ENCODE peak calls at places on chromosome 9, in ten cellular contexts. N is adrenal gland; J is fibroblast of lung; B is A549; E is neural progenitor cell; X is esophagus muscularis mucosa; Y is OCI-LY7; A is right atrium auricular region; T is IMR-90; M is CD4-positive, alpha-beta T cell. Z is an unnamed sample.
A peak's percentile ranks its signal among the peaks of the same experiment; 100 is the strongest.

GRCh38 chr9:115998661-115999060 is 154.9 kb upstream of the PAPPA start:
- DNase-seq in N (no peak), J (no peak), B (no peak), E (no peak), X (no peak), Y (no peak), A (no peak), T (peak; percentile 37), M (no peak), Z (no peak)

GRCh38 chr9:69622664-69623063 is 49.5 kb downstream of the APBA1 start:
- DNase-seq in N (no peak), J (peak; percentile 35), B (no peak), E (no peak), X (no peak), Y (no peak), A (no peak), T (peak; percentile 46), M (no peak), Z (no peak)

GRCh38 chr9:86684148-86684547 is 263.2 kb downstream of the GAS1 start:
- DNase-seq in N (no peak), J (peak; percentile 25), B (no peak), E (no peak), X (no peak), Y (no peak), A (no peak), T (peak; percentile 46), M (no peak), Z (no peak)

GRCh38 chr9:34651286-34651685 is 699 bp upstream of the IL11RA start:
- DNase-seq in N (peak; percentile 72), J (peak; percentile 23), B (no peak), E (no peak), X (no peak), Y (no peak), A (no peak), T (peak; percentile 54), M (no peak), Z (no peak)

GRCh38 chr9:109001275-109001676 is 12.0 kb downstream of the CTNNAL1 start:
- DNase-seq in N (no peak), J (peak; percentile 76), B (peak; percentile 43), E (no peak), X (no peak), Y (no peak), A (no peak), T (peak; percentile 93), M (no peak), Z (no peak)

GRCh38 chr9:77956555-77956954 is 75.1 kb downstream of the GNAQ start:
- DNase-seq in N (no peak), J (no peak), B (no peak), E (no peak), X (no peak), Y (no peak), A (no peak), T (no peak), M (no peak), Z (no peak)

GRCh38 chr9:108156270-108156998 is 666.9 kb upstream of the KLF4 start:
- DNase-seq in N (no peak), J (peak; percentile 27), B (peak; percentile 55), E (no peak), X (no peak), Y (no peak), A (no peak), T (no peak), M (no peak), Z (peak; percentile 94)

GRCh38 chr9:88387733-88388202 is 476 bp upstream of the SPIN1 start:
- DNase-seq in N (peak; percentile 75), J (peak; percentile 59), B (peak; percentile 64), E (no peak), X (peak; percentile 92), Y (no peak), A (peak; percentile 68), T (peak; percentile 52), M (peak; percentile 27), Z (peak; percentile 24)

GRCh38 chr9:12784461-12785250 is 9.8 kb downstream of the LURAP1L start:
- DNase-seq in N (peak; percentile 72), J (peak; percentile 94), B (peak; percentile 98), E (no peak), X (no peak), Y (no peak), A (peak; percentile 60), T (peak; percentile 98), M (no peak), Z (no peak)

GRCh38 chr9:95641591-95641990 is 124.8 kb upstream of the PTCH1 start:
- DNase-seq in N (peak; percentile 43), J (peak; percentile 31), B (no peak), E (no peak), X (no peak), Y (no peak), A (no peak), T (no peak), M (no peak), Z (no peak)

GRCh38 chr9:97577051-97577450 is 56.1 kb downstream of the TSTD2 start:
- DNase-seq in N (no peak), J (no peak), B (no peak), E (no peak), X (no peak), Y (no peak), A (peak; percentile 57), T (no peak), M (no peak), Z (no peak)

GRCh38 chr9:108162664-108163063 is 673.1 kb upstream of the KLF4 start:
- DNase-seq in N (peak; percentile 46), J (peak; percentile 87), B (peak; percentile 7), E (no peak), X (no peak), Y (no peak), A (no peak), T (peak; percentile 80), M (no peak), Z (no peak)

GRCh38 chr9:114123031-114123977 is 24.2 kb upstream of the KIF12 start:
- DNase-seq in N (no peak), J (no peak), B (no peak), E (no peak), X (no peak), Y (no peak), A (no peak), T (no peak), M (no peak), Z (no peak)

GRCh38 chr9:133532937-133533668 is 1.4 kb upstream of the ADAMTSL2 start:
- DNase-seq in N (peak; percentile 73), J (peak; percentile 42), B (peak; percentile 78), E (peak; percentile 88), X (no peak), Y (peak; percentile 89), A (peak; percentile 85), T (peak; percentile 29), M (peak; percentile 78), Z (peak; percentile 67)

GRCh38 chr9:4066120-4066519 is 233.7 kb downstream of the GLIS3 start:
- DNase-seq in N (no peak), J (no peak), B (no peak), E (no peak), X (peak; percentile 81), Y (no peak), A (no peak), T (no peak), M (no peak), Z (no peak)

GRCh38 chr9:131282688-131283422 is 6.5 kb upstream of the FAM78A start:
- DNase-seq in N (no peak), J (peak; percentile 11), B (no peak), E (peak; percentile 87), X (no peak), Y (no peak), A (no peak), T (peak; percentile 28), M (no peak), Z (no peak)

GRCh38 chr9:34380511-34381315 is 4.0 kb upstream of the MYORG start:
- DNase-seq in N (peak; percentile 89), J (peak; percentile 70), B (peak; percentile 66), E (peak; percentile 90), X (peak; percentile 95), Y (peak; percentile 87), A (peak; percentile 78), T (peak; percentile 62), M (peak; percentile 75), Z (peak; percentile 56)

GRCh38 chr9:121318631-121319393 is 50.9 kb downstream of the GSN start:
- DNase-seq in N (no peak), J (no peak), B (no peak), E (no peak), X (no peak), Y (no peak), A (no peak), T (no peak), M (no peak), Z (no peak)
- H3K27ac ChIP-seq in N (no peak overlapping the region), J (no peak overlapping the region), B (peak overlapping the region; percentile 37), E (no peak overlapping the region), X (peak overlapping the region; percentile 87), Y (no peak overlapping the region), A (peak overlapping the region; percentile 94), T (peak overlapping the region; percentile 31), M (no peak overlapping the region), Z (no peak overlapping the region)

GRCh38 chr9:89978185-89978584 is 373.4 kb downstream of the GADD45G start:
- DNase-seq in N (peak; percentile 31), J (peak; percentile 43), B (peak; percentile 22), E (peak; percentile 29), X (no peak), Y (no peak), A (no peak), T (peak; percentile 21), M (no peak), Z (no peak)

GRCh38 chr9:89970701-89971100 is 365.9 kb downstream of the GADD45G start:
- DNase-seq in N (no peak), J (no peak), B (no peak), E (no peak), X (no peak), Y (no peak), A (no peak), T (no peak), M (no peak), Z (no peak)

GRCh38 chr9:89974582-89974981 is 369.8 kb downstream of the GADD45G start:
- DNase-seq in N (no peak), J (no peak), B (no peak), E (no peak), X (no peak), Y (no peak), A (no peak), T (no peak), M (no peak), Z (no peak)

GRCh38 chr9:89975586-89975985 is 370.8 kb downstream of the GADD45G start:
- DNase-seq in N (no peak), J (no peak), B (no peak), E (no peak), X (no peak), Y (no peak), A (no peak), T (no peak), M (no peak), Z (no peak)

GRCh38 chr9:89975024-89975423 is 370.2 kb downstream of the GADD45G start:
- DNase-seq in N (no peak), J (no peak), B (no peak), E (no peak), X (no peak), Y (no peak), A (no peak), T (no peak), M (no peak), Z (no peak)
- TF ChIP-seq CTCF in N (no peak), J (no peak), B (no peak), E (no peak), X (no peak), Y (no peak), A (no peak), T (no peak), M (no peak), Z (no peak)

GRCh38 chr9:14958989-14959388 is 48.8 kb upstream of the FREM1 start:
- DNase-seq in N (no peak), J (no peak), B (no peak), E (no peak), X (no peak), Y (no peak), A (no peak), T (no peak), M (no peak), Z (no peak)
- H3K27ac ChIP-seq in N (no peak overlapping the region), J (no peak overlapping the region), B (no peak overlapping the region), E (no peak overlapping the region), X (no peak overlapping the region), Y (no peak overlapping the region), A (no peak overlapping the region), T (no peak overlapping the region), M (no peak overlapping the region), Z (no peak overlapping the region)

GRCh38 chr9:37034938-37035471 is 937 bp upstream of the PAX5 start:
- DNase-seq in N (no peak), J (no peak), B (no peak), E (peak; percentile 77), X (no peak), Y (no peak), A (no peak), T (no peak), M (no peak), Z (peak; percentile 36)
- TF ChIP-seq CTCF in N (no peak), J (no peak), B (peak; percentile 22), E (peak; percentile 6), X (no peak), Y (peak; percentile 41), A (no peak), T (no peak), M (no peak), Z (no peak)